ENCODE peak calls at places on chromosomes 6 and 20, in eight cellular contexts. M is testis, G is A549, H is body of pancreas, V is suprapubic skin, J is GM12892, I is GM12891, T is ovary. F is an unnamed sample.
A peak's percentile ranks its signal among the peaks of the same experiment; 100 is the strongest.

GRCh38 chr20:14360386-14360785 is 23.0 kb upstream of the FLRT3 start:
- DNase-seq in I (no peak), H (no peak), T (no peak), J (no peak), G (no peak), M (no peak), V (no peak), F (no peak)

GRCh38 chr6:140586426-140587061 is 1212.1 kb upstream of the CITED2 start:
- DNase-seq in G (no peak), V (no peak), T (no peak), I (no peak), M (no peak), J (no peak), H (no peak), F (no peak)

GRCh38 chr6:51562198-51562597 is 525.2 kb downstream of the PKHD1 start:
- DNase-seq in H (no peak), T (no peak), V (no peak), J (no peak), I (no peak), M (no peak), G (no peak), F (no peak)

GRCh38 chr6:137549106-137549505 is 54.9 kb upstream of the OLIG3 start:
- DNase-seq in J (no peak), H (no peak), I (no peak), M (no peak), G (no peak), V (no peak), T (no peak), F (no peak)

GRCh38 chr6:23181301-23182110 is 612.1 kb downstream of the HDGFL1 start:
- DNase-seq in I (no peak), J (no peak), G (no peak), T (no peak), V (no peak), M (no peak), H (no peak), F (no peak)

GRCh38 chr20:43799150-43799711 is 72.4 kb upstream of the GTSF1L start:
- DNase-seq in H (no peak), T (no peak), I (no peak), G (no peak), J (no peak), V (no peak), M (peak; percentile 24), F (no peak)

GRCh38 chr20:43963233-43963632 is 48.6 kb downstream of the TOX2 start:
- DNase-seq in J (no peak), T (no peak), G (no peak), H (no peak), I (no peak), V (no peak), M (no peak), F (no peak)

GRCh38 chr20:33362898-33363297 is 38.4 kb downstream of the CDK5RAP1 start:
- DNase-seq in V (no peak), H (no peak), T (no peak), I (no peak), M (no peak), G (no peak), J (no peak), F (no peak)

GRCh38 chr6:114389111-114389510 is 46.3 kb upstream of the HS3ST5 start:
- DNase-seq in T (no peak), H (no peak), I (no peak), M (no peak), J (no peak), V (no peak), G (no peak), F (no peak)

GRCh38 chr6:31087494-31088089 is 24.8 kb downstream of the C6orf15 start:
- DNase-seq in T (peak; percentile 87), M (peak; percentile 96), G (peak; percentile 81), I (peak; percentile 66), V (peak; percentile 89), J (peak; percentile 60), H (peak; percentile 89), F (peak; percentile 60)

DNA sequence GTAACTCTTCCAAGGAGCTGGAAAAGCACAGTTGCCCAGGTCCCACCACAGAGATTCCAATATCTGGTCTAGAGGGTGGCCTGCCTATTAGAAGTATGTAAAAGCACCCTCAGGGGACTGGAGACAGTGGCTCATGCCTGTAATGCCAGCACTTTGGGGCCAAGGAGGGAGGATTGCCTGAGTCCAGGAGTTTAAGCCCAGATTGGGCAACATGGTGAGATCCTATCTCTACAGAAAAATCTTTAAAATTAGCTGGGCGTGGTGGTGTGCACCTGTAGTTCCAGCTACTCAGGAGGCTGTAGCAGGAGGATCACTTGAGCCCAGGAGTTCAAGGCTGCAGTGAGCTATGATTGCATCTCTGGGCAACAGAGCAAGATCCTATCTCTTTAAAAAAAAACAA is 378.3 kb downstream of the KIF16B start:
- DNase-seq in I (no peak), G (no peak), J (no peak), H (no peak), M (no peak), T (no peak), V (no peak), F (no peak)
- TF ChIP-seq POLR2A in I (no peak), G (no peak), J (no peak), H (no peak), M (no peak), T (no peak), V (no peak), F (no peak)

GRCh38 chr20:25195014-25195961 is at the start of gene ENTPD6:
- DNase-seq in M (peak; percentile 93), J (peak; percentile 94), I (peak; percentile 96), G (peak; percentile 98), V (peak; percentile 93), T (peak; percentile 94), H (peak; percentile 92), F (peak; percentile 93)
- TF ChIP-seq POLR2A in M (peak; percentile 18), J (peak; percentile 54), I (peak; percentile 65), G (peak; percentile 94), V (peak; percentile 22), T (peak; percentile 82), H (peak; percentile 86), F (peak; percentile 75)

GRCh38 chr6:132404330-132404729 is 3.1 kb upstream of the MOXD1 start:
- DNase-seq in V (no peak), G (no peak), T (no peak), M (no peak), H (no peak), J (no peak), I (no peak), F (no peak)

GRCh38 chr6:132399376-132400074 is 1.8 kb downstream of the MOXD1 start:
- DNase-seq in T (no peak), I (no peak), V (no peak), J (no peak), H (no peak), M (no peak), G (no peak), F (no peak)

GRCh38 chr6:132401941-132402275 is 633 bp upstream of the MOXD1 start:
- DNase-seq in T (no peak), V (no peak), G (no peak), M (no peak), H (no peak), I (no peak), J (no peak), F (no peak)

GRCh38 chr6:132400641-132401119 is 595 bp downstream of the MOXD1 start:
- DNase-seq in V (no peak), G (no peak), H (no peak), T (no peak), J (no peak), M (no peak), I (no peak), F (no peak)

GRCh38 chr6:132401120-132401940 is at the start of gene MOXD1:
- DNase-seq in I (peak; percentile 41), M (peak; percentile 19), T (no peak), H (peak; percentile 34), G (peak; percentile 20), J (peak; percentile 50), V (no peak), F (peak; percentile 47)
- TF ChIP-seq POLR2A in I (no peak), M (no peak), T (no peak), H (no peak), G (no peak), J (no peak), V (no peak), F (peak; percentile 34)

DNA sequence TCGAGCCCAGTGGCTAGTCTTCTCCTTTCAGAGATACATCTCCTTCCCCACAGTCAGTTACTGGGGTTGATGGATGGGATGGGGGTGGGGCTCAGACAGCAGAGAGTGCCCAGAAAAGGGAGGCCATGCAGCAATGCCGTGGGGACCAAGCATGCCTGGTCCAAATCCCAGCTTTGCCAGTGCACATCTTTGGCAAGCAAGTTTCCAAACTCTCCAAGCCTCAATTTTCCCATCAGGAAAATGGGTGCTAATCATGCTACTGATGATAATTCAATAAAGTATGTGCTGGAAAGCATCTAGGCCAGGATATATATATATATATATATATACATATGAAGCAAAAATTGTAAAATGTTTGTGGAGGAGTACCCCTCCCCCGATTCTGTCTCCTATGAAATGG is 78.9 kb downstream of the CD40 start:
- DNase-seq in V (no peak), T (no peak), I (no peak), J (no peak), H (no peak), G (no peak), M (no peak), F (no peak)
- TF ChIP-seq POLR2A in V (no peak), T (no peak), I (no peak), J (no peak), H (no peak), G (no peak), M (no peak), F (no peak)

DNA sequence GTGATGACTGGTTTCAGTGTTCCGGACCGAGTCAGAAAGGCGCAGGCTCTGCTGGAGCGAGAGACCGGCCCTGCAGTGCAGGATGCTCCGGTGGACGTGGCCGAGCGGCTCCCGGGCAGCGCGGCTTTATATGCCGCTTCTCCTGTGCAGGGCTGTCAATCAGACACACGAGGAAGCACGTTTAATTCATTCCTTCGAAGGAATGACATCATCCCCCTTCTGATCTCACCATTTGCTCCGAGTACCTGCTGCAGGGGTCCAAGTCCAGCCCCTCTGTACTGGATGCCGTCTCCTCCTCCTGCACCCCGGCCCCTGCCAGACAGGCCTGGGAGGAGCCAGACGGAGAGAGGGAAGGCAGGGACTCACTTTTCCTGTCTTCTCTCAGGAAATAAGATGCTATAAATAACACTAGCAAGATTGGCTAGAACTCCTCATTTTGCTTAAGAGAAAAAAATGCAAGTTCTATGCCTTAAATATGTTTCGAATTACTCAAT is at the start of gene THBS2:
- DNase-seq in I (no peak), T (peak; percentile 80), H (no peak), V (peak; percentile 83), J (no peak), M (no peak), G (no peak), F (no peak)
- TF ChIP-seq POLR2A in I (no peak), T (peak; percentile 78), H (peak; percentile 29), V (peak; percentile 23), J (no peak), M (no peak), G (no peak), F (peak; percentile 56)